ENCODE peak calls at places on chromosomes 1 and 21, in eight cellular contexts. O is epithelial cell of prostate; P is esophagus muscularis mucosa; X is fibroblast of lung; U is astrocyte; L is colonic mucosa; K is CD4-positive, alpha-beta T cell; I is PC-3. H is an unnamed sample.

GRCh38 chr1:159922499-159923202 is 2.7 kb downstream of the TAGLN2 start:
- DNase-seq in I (no peak), L (peak), P (no peak), X (peak), U (no peak), O (no peak), K (no peak), H (no peak)

GRCh38 chr1:5742032-5742431 is 250.2 kb downstream of the NPHP4 start:
- DNase-seq in K (no peak), I (no peak), P (no peak), O (no peak), U (no peak), X (no peak), L (no peak), H (no peak)

GRCh38 chr1:201493757-201494617 is 12.9 kb downstream of the CSRP1 start:
- DNase-seq in X (peak), P (no peak), O (no peak), I (no peak), U (peak), L (no peak), K (no peak), H (no peak)

GRCh38 chr1:216723274-216723780 is at the start of gene ESRRG:
- DNase-seq in U (peak), L (peak), O (no peak), P (no peak), I (no peak), X (no peak), K (no peak), H (no peak)

GRCh38 chr1:203406446-203407045 is 55.6 kb upstream of the FMOD start:
- DNase-seq in I (no peak), P (peak), X (no peak), U (no peak), O (no peak), L (peak), K (no peak), H (no peak)

GRCh38 chr1:172399369-172400072 is 21.0 kb upstream of the C1orf105 start:
- DNase-seq in I (peak), P (no peak), U (peak), L (peak), K (peak), O (peak), X (peak), H (no peak)

GRCh38 chr1:228471762-228472398 is 15.3 kb upstream of the RNF187 start:
- DNase-seq in O (no peak), X (peak), P (no peak), U (no peak), K (no peak), L (peak), I (peak), H (peak)

GRCh38 chr1:209416009-209416408 is 167.5 kb upstream of the CAMK1G start:
- DNase-seq in I (peak), U (peak), X (no peak), K (no peak), O (peak), P (no peak), L (no peak), H (no peak)

GRCh38 chr1:53381790-53382401 is 54.0 kb upstream of the LRP8 start:
- DNase-seq in L (no peak), X (peak), U (peak), I (peak), O (peak), K (no peak), P (no peak), H (no peak)

GRCh38 chr1:15742339-15742801 is at the start of gene TMEM82:
- DNase-seq in U (no peak), I (no peak), K (no peak), X (no peak), O (no peak), L (peak), P (no peak), H (no peak)

GRCh38 chr1:72202761-72203160 is 79.6 kb downstream of the NEGR1 start:
- DNase-seq in O (no peak), L (no peak), P (no peak), K (no peak), U (no peak), I (peak), X (no peak), H (no peak)

GRCh38 chr1:193654951-193655705 is 468.7 kb upstream of the B3GALT2 start:
- DNase-seq in K (no peak), L (no peak), X (peak), P (no peak), U (peak), O (peak), I (peak), H (no peak)

GRCh38 chr1:84720275-84720780 is 30.1 kb upstream of the SSX2IP start:
- DNase-seq in U (no peak), X (no peak), O (no peak), I (no peak), P (no peak), L (no peak), K (no peak), H (no peak)

GRCh38 chr1:44636711-44637589 is 37.3 kb downstream of the TMEM53 start:
- DNase-seq in X (peak), O (peak), K (no peak), I (peak), P (no peak), U (no peak), L (no peak), H (no peak)

GRCh38 chr1:230909974-230910754 is 41.8 kb upstream of the C1orf198 start:
- DNase-seq in U (no peak), O (no peak), K (no peak), L (no peak), X (no peak), I (no peak), P (peak), H (no peak)

GRCh38 chr1:168643152-168643551 is 66.7 kb downstream of the XCL1 start:
- DNase-seq in L (no peak), O (no peak), X (peak), K (no peak), P (no peak), I (no peak), U (peak), H (no peak)

GRCh38 chr1:86154581-86155060 is 2.0 kb downstream of the COL24A1 start:
- DNase-seq in I (no peak), X (no peak), P (no peak), U (peak), K (no peak), L (no peak), O (no peak), H (no peak)

GRCh38 chr1:113390871-113391642 is 742 bp downstream of the MAGI3 start:
- DNase-seq in L (peak), K (peak), U (no peak), X (peak), P (no peak), O (no peak), I (peak), H (peak)

GRCh38 chr1:206872139-206872538 is 6.7 kb downstream of the IL20 start:
- DNase-seq in U (no peak), K (no peak), I (no peak), P (no peak), X (no peak), L (no peak), O (no peak), H (no peak)

GRCh38 chr1:228004331-228004871 is 2.4 kb upstream of the WNT3A start:
- DNase-seq in U (no peak), P (peak), I (peak), K (no peak), L (no peak), O (no peak), X (no peak), H (no peak)

GRCh38 chr1:4786061-4786460 is 131.7 kb downstream of the AJAP1 start:
- DNase-seq in K (no peak), X (no peak), I (no peak), O (no peak), L (no peak), P (no peak), U (no peak), H (no peak)

GRCh38 chr1:234326493-234327366 is 46.5 kb upstream of the COA6 start:
- DNase-seq in I (peak), K (peak), X (peak), L (peak), U (no peak), P (peak), O (no peak), H (peak)

GRCh38 chr1:182672487-182672836 is 11.9 kb downstream of the RGS8 start:
- DNase-seq in U (no peak), L (no peak), K (no peak), I (no peak), X (no peak), O (no peak), P (no peak), H (no peak)

GRCh38 chr21:33214056-33214455 is 15.7 kb upstream of the IFNAR2 start:
- DNase-seq in L (no peak), K (no peak), P (peak), I (no peak), X (no peak), O (no peak), U (no peak), H (no peak)
- H3K27ac ChIP-seq in L (no peak), K (no peak), P (no peak), I (no peak), X (no peak), O (no peak), U (no peak), H (no peak)

GRCh38 chr1:212309967-212310366 is 24.8 kb downstream of the PPP2R5A start:
- DNase-seq in I (no peak), U (no peak), K (no peak), O (no peak), X (no peak), L (no peak), P (no peak), H (no peak)
- H3K27ac ChIP-seq in I (no peak), U (no peak), K (no peak), O (no peak), X (no peak), L (no peak), P (no peak), H (no peak)

GRCh38 chr1:2385606-2386280 is 5.6 kb downstream of the MORN1 start:
- DNase-seq in O (no peak), X (no peak), L (no peak), K (no peak), I (no peak), U (no peak), P (no peak), H (no peak)
- H3K27ac ChIP-seq in O (no peak), X (no peak), L (no peak), K (no peak), I (no peak), U (no peak), P (no peak), H (no peak)

DNA sequence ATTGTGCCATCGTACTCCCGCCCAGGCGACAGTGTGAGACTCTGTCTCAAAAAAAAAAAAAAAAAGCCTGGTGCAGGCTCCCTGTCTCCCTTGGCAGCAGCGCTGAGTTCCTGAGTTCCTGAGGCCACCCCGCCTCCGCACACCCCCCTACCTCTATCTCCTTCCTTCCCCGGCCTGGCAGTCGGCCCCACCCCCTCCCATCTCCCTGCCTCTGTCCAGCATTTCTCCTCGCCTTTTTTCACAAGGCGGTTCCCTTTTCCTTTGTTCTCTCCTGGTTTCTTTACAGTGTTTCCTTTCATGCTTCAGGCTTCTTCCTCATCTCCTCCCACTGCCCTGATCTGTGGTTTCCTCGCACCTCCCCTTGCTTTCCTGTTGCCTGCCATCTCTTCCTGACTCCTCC is 2.7 kb downstream of the RORC start:
- DNase-seq in K (no peak), X (no peak), U (peak), O (no peak), P (no peak), I (peak), L (peak), H (no peak)
- H3K27ac ChIP-seq in K (peak), X (no peak), U (no peak), O (no peak), P (no peak), I (no peak), L (peak), H (peak)

DNA sequence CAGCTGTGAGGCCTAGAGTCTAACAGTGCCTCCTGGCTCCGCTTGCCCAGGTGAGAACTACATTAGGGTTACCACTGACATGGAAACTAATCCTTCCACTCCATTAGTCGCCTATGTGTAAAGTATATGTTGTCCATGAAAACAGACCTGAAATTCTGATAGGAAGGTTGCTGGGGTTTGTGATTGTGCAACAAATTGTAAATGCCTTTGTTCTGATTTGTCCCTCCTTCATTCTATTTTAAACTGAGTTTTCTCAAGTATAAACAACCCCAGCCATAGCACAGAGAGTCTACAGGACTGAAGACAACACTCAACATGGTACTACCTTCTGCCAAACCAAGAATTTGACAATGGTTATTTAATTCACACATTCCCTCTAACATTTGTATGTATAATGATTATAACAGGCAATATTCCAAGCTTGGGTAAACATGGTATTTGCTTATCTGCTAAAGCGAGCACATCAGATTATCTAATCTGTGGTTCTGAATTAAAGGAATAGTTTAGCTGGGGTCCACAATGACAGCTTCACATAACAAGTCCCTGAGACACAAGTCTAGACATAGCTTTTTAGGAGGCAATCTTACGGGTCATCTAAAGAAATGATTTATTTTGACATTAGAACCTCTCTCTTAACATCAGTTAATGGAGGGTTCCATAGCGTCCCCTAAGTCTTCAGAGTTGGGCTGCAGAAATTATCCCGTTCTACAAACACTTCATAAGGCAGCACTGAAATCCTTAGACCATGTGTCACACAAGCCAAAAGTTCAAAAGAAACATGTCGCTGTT is 633.0 kb downstream of the SMYD3 start:
- DNase-seq in I (no peak), O (no peak), L (no peak), X (no peak), P (no peak), K (no peak), U (peak), H (no peak)
- H3K27ac ChIP-seq in I (no peak), O (peak), L (no peak), X (peak), P (no peak), K (no peak), U (peak), H (no peak)

H was measured in CD4-positive, CD25-positive, alpha-beta regulatory T cell.